ENCODE peak calls at places on chromosome 19, in seven cellular contexts. A, Y, T, V, O, W and J are unnamed samples.
A peak's percentile ranks its signal among the peaks of the same experiment; 100 is the strongest.

GRCh38 chr19:45814851-45815481 is at the start of gene RSPH6A:
- DNase-seq in A (no peak), Y (no peak), T (no peak), V (no peak), O (peak; percentile 30), W (no peak), J (no peak)

GRCh38 chr19:58559275-58560006 is 1.0 kb upstream of the UBE2M start:
- DNase-seq in A (peak; percentile 95), Y (peak; percentile 84), T (peak; percentile 94), V (peak; percentile 74), O (peak; percentile 87), W (peak; percentile 82), J (peak; percentile 91)

GRCh38 chr19:39303373-39304184 is 7.4 kb downstream of the IFNL1 start:
- DNase-seq in A (no peak), Y (no peak), T (no peak), V (no peak), O (no peak), W (no peak), J (no peak)

GRCh38 chr19:43624933-43625332 is 5.5 kb upstream of the ZNF428 start:
- DNase-seq in A (peak; percentile 88), Y (peak; percentile 71), T (peak; percentile 78), V (peak; percentile 84), O (peak; percentile 69), W (no peak), J (peak; percentile 88)

GRCh38 chr19:48997972-48998371 is 4.3 kb downstream of the RUVBL2 start:
- DNase-seq in A (no peak), Y (peak; percentile 68), T (peak; percentile 52), V (no peak), O (peak; percentile 75), W (peak; percentile 74), J (peak; percentile 57)

GRCh38 chr19:44574201-44574950 is 39.0 kb upstream of the IGSF23 start:
- DNase-seq in A (no peak), Y (no peak), T (no peak), V (no peak), O (no peak), W (no peak), J (no peak)

GRCh38 chr19:58406818-58407657 is 1.4 kb upstream of the ZNF584 start:
- DNase-seq in A (no peak), Y (no peak), T (no peak), V (no peak), O (no peak), W (no peak), J (no peak)

GRCh38 chr19:32818536-32818935 is 51.0 kb downstream of the SLC7A9 start:
- DNase-seq in A (no peak), Y (no peak), T (no peak), V (no peak), O (no peak), W (no peak), J (no peak)

GRCh38 chr19:35645680-35646511 is 2.2 kb upstream of the COX6B1 start:
- DNase-seq in A (no peak), Y (no peak), T (no peak), V (no peak), O (no peak), W (no peak), J (no peak)

GRCh38 chr19:6042776-6043726 is 65.1 kb upstream of the RANBP3 start:
- DNase-seq in A (no peak), Y (no peak), T (no peak), V (no peak), O (no peak), W (no peak), J (no peak)

GRCh38 chr19:38741670-38742069 is 2.6 kb downstream of the CAPN12 start:
- DNase-seq in A (no peak), Y (no peak), T (no peak), V (no peak), O (no peak), W (no peak), J (no peak)

GRCh38 chr19:30314805-30315155 is 57.4 kb upstream of the ZNF536 start:
- DNase-seq in A (no peak), Y (no peak), T (no peak), V (no peak), O (no peak), W (no peak), J (no peak)

GRCh38 chr19:55447421-55448174 is 4.5 kb upstream of the SHISA7 start:
- DNase-seq in A (no peak), Y (peak; percentile 82), T (no peak), V (no peak), O (peak; percentile 46), W (no peak), J (no peak)
- TF ChIP-seq CTCF in A (no peak), Y (peak; percentile 24), T (no peak), V (no peak), O (no peak), W (no peak), J (no peak)

DNA sequence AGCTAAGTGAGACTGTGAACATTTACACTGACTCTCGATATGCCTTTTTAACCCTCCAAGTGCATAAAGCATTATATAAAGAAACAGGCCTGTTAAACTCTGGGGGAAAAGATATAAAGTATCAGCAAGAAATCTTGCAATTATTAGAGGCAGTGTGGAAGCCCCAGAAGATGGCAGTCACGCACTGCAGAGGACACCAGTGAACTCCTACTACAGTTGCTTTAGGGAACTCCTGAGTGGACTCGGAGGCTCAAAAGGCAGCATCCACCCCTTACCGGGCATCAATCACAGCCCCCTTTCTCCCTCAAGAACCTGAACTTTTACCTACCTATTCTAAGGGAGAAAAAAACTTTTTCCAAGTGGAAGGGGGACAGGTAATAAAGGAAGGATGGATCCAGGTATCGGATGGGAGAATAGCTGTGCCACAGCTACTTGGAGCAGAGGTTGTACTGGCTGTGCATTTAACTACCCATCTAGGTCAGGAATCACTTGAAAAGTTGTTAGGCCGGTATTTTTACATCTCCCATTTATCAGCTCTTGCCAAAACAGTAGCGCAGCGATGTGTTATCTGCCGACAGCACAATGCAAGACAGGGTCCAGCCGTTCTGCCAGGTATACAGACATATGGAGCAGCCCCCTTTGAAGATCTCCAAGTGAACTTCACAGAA is 80.1 kb downstream of the ZNF486 start:
- DNase-seq in A (no peak), Y (peak; percentile 33), T (no peak), V (peak; percentile 63), O (peak; percentile 38), W (peak; percentile 14), J (no peak)
- TF ChIP-seq CTCF in A (no peak), Y (peak; percentile 54), T (peak; percentile 26), V (peak; percentile 48), O (peak; percentile 56), W (peak; percentile 70), J (no peak)

GRCh38 chr19:54677217-54677616 is 14.4 kb downstream of the LILRB4 start:
- DNase-seq in A (no peak), Y (no peak), T (no peak), V (no peak), O (no peak), W (no peak), J (no peak)

GRCh38 chr19:54673222-54673621 is 10.4 kb downstream of the LILRB4 start:
- DNase-seq in A (no peak), Y (no peak), T (peak; percentile 50), V (no peak), O (no peak), W (no peak), J (no peak)

GRCh38 chr19:54670576-54671347 is 8.0 kb downstream of the LILRB4 start:
- DNase-seq in A (no peak), Y (no peak), T (no peak), V (no peak), O (no peak), W (no peak), J (no peak)

GRCh38 chr19:54668353-54668752 is 5.6 kb downstream of the LILRB4 start:
- DNase-seq in A (no peak), Y (no peak), T (no peak), V (no peak), O (no peak), W (no peak), J (no peak)

DNA sequence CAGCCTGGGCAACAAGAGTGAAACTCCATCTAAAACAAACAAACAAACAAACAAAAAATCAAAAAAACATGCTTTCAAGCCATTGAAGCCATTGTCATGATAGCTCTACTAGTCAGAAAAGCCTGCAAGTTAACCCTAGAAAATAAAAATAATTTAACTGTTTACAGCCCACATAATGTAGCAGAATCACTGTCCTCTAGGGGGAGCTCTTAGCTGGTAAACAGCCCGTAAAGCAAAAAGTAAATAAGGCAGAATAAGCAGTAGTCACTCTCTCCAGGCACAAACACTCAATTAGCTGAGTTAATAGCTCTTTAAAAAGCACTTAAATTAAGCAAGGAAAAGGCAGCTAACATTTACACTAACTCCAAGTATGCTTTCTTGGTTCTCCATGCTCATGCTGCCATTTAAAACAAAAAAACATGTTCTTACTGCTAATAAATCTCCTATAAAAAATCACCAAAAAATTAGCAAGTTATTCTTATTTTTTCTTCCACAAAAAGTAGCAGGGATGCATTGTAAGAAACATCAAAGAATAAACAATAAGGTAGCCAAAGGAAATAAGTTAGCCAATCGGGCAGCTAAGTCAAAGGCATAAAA is 11.3 kb downstream of the LILRB4 start:
- DNase-seq in A (no peak), Y (peak; percentile 37), T (peak; percentile 52), V (peak; percentile 49), O (no peak), W (no peak), J (peak; percentile 38)
- TF ChIP-seq CTCF in A (peak; percentile 30), Y (peak; percentile 46), T (peak; percentile 75), V (peak; percentile 73), O (peak; percentile 25), W (peak; percentile 65), J (peak; percentile 64)

GRCh38 chr19:17718988-17719711 is at the start of gene MAP1S:
- DNase-seq in A (peak; percentile 76), Y (peak; percentile 30), T (peak; percentile 52), V (peak; percentile 76), O (peak; percentile 89), W (peak; percentile 82), J (peak; percentile 96)

GRCh38 chr19:17719730-17720486 is 628 bp downstream of the MAP1S start:
- DNase-seq in A (peak; percentile 76), Y (peak; percentile 83), T (peak; percentile 19), V (no peak), O (no peak), W (no peak), J (no peak)

GRCh38 chr19:17718467-17718987 is 753 bp upstream of the MAP1S start:
- DNase-seq in A (no peak), Y (peak; percentile 30), T (no peak), V (no peak), O (no peak), W (no peak), J (no peak)

GRCh38 chr19:17720487-17720839 is 1.2 kb downstream of the MAP1S start:
- DNase-seq in A (no peak), Y (no peak), T (no peak), V (no peak), O (no peak), W (no peak), J (no peak)

DNA sequence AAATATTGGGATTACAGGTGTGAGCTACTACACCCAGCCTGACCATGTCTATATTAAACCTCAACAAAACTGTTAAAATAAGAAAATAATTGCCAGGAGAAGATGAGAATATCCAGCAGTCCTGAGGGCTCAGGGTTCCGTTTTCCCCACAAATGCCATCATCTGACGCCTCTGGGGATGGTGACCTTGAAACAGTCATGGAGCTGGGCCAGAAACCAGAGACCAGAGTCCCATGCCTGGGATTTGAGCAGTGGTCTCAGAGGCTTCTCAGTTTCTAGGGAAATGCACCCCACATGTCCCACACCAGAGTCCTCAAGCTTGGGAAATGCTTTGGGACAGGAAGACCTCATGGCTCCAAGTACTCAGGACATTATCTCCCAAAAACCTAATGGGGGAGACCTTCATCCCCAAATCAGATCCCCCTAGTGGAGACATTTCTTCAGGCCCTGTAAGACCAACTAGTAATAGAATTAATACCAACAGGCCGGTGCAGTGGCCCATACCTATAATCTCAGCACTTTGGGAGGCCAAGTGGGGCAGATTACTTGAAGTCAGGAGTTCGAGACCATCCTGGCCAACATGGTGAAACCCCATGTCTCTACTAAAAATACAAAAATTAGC is 2.9 kb upstream of the MAP1S start:
- DNase-seq in A (no peak), Y (no peak), T (no peak), V (no peak), O (no peak), W (no peak), J (no peak)
- TF ChIP-seq CTCF in A (no peak), Y (no peak), T (peak; percentile 19), V (no peak), O (peak; percentile 11), W (peak; percentile 31), J (no peak)

GRCh38 chr19:19552811-19553210 is 14.7 kb downstream of the CILP2 start:
- DNase-seq in A (no peak), Y (peak; percentile 43), T (peak; percentile 8), V (no peak), O (peak; percentile 71), W (peak; percentile 63), J (peak; percentile 70)
- TF ChIP-seq CTCF in A (peak; percentile 37), Y (peak; percentile 72), T (peak; percentile 40), V (peak; percentile 61), O (peak; percentile 65), W (peak; percentile 69), J (peak; percentile 27)